ENCODE peak calls at places on chromosomes 16 and 17, in seven cellular contexts. Q is HFF-Myc, N is Karpas-422, O is lung, I is skeletal muscle cell, T is Peyer's patch, R is AG04450. U is an unnamed sample.

GRCh38 chr17:48181653-48182052 is 74.1 kb downstream of the SNX11 start:
- DNase-seq in Q (no peak), N (no peak), O (no peak), I (no peak), T (no peak), R (no peak), U (peak; percentile 41)

GRCh38 chr16:48497129-48497528 is 111.9 kb upstream of the SIAH1 start:
- DNase-seq in Q (no peak), N (no peak), O (no peak), I (no peak), T (no peak), R (no peak), U (no peak)

GRCh38 chr16:84804326-84804725 is 15.5 kb upstream of the CRISPLD2 start:
- DNase-seq in Q (no peak), N (no peak), O (no peak), I (no peak), T (no peak), R (no peak), U (no peak)

GRCh38 chr16:75471723-75472634 is 7.5 kb upstream of the TMEM170A start:
- DNase-seq in Q (peak; percentile 42), N (peak; percentile 78), O (no peak), I (no peak), T (peak; percentile 38), R (peak; percentile 24), U (peak; percentile 71)

GRCh38 chr17:66427134-66427533 is 124.7 kb downstream of the PRKCA start:
- DNase-seq in Q (no peak), N (no peak), O (no peak), I (no peak), T (no peak), R (no peak), U (no peak)

GRCh38 chr16:27318399-27319256 is 4.9 kb downstream of the IL4R start:
- DNase-seq in Q (no peak), N (peak; percentile 73), O (peak; percentile 64), I (peak; percentile 62), T (peak; percentile 30), R (no peak), U (peak; percentile 97)

GRCh38 chr16:89670496-89671431 is 13.1 kb downstream of the SPATA33 start:
- DNase-seq in Q (no peak), N (no peak), O (no peak), I (no peak), T (no peak), R (no peak), U (peak; percentile 47)

GRCh38 chr16:81366316-81366932 is 51.7 kb downstream of the GAN start:
- DNase-seq in Q (peak; percentile 42), N (peak; percentile 86), O (no peak), I (peak; percentile 4), T (no peak), R (peak; percentile 13), U (peak; percentile 58)

GRCh38 chr16:66560107-66560506 is 6.1 kb upstream of the CMTM1 start:
- DNase-seq in Q (no peak), N (no peak), O (no peak), I (no peak), T (no peak), R (no peak), U (no peak)

GRCh38 chr17:72139213-72139612 is 18.4 kb downstream of the SOX9 start:
- DNase-seq in Q (no peak), N (no peak), O (no peak), I (no peak), T (no peak), R (no peak), U (peak; percentile 86)

GRCh38 chr16:66107661-66108060 is 258.8 kb upstream of the CDH5 start:
- DNase-seq in Q (no peak), N (no peak), O (no peak), I (peak; percentile 72), T (no peak), R (peak; percentile 41), U (peak; percentile 53)

GRCh38 chr17:35315283-35315682 is 58.1 kb downstream of the SLFN11 start:
- DNase-seq in Q (peak; percentile 72), N (no peak), O (no peak), I (peak; percentile 78), T (no peak), R (peak; percentile 21), U (peak; percentile 88)

DNA sequence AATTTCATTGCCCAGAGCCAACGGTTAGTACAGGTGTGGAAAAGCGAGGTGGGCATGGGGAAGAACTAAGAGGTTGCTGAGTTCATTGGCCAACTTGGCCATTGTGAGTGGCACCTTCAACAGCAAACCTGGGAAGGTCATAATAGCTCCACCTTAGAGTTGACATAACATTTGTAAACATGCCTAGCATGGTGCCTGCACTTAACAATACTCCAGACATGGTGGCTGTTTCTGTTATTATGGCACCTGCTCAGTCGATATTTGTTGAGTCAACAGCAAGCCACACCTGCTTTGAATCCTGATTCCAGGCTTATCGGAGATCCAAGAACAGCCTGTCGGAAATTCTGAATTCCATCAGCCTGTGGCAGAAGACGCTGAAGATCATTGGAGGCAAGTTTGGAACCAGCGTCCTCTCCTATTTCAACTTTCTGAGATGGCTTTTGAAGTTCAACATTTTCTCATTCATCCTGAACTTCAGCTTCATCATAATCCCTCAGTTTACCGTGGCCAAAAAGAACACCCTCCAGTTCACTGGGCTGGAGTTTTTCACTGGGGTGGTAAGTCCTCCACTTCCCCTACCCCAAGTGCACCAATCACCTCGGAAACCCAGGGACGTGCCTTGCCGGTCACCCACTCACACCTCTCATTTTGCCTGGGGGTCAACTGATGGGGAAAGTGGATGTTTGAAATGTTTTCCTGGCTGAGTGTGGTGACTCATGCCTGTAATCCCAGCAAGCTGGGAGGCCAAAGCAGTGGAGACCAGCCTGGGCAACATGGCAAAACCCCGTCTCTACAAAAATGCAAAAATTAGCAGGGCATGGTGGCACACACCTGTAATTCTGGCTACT is 46.0 kb downstream of the TMC5 start:
- DNase-seq in Q (no peak), N (no peak), O (no peak), I (no peak), T (no peak), R (no peak), U (peak; percentile 29)
- H3K4me3 ChIP-seq in Q (no peak overlapping the region), N (no peak overlapping the region), O (no peak overlapping the region), I (no peak overlapping the region), T (no peak overlapping the region), R (no peak overlapping the region), U (no peak overlapping the region)

DNA sequence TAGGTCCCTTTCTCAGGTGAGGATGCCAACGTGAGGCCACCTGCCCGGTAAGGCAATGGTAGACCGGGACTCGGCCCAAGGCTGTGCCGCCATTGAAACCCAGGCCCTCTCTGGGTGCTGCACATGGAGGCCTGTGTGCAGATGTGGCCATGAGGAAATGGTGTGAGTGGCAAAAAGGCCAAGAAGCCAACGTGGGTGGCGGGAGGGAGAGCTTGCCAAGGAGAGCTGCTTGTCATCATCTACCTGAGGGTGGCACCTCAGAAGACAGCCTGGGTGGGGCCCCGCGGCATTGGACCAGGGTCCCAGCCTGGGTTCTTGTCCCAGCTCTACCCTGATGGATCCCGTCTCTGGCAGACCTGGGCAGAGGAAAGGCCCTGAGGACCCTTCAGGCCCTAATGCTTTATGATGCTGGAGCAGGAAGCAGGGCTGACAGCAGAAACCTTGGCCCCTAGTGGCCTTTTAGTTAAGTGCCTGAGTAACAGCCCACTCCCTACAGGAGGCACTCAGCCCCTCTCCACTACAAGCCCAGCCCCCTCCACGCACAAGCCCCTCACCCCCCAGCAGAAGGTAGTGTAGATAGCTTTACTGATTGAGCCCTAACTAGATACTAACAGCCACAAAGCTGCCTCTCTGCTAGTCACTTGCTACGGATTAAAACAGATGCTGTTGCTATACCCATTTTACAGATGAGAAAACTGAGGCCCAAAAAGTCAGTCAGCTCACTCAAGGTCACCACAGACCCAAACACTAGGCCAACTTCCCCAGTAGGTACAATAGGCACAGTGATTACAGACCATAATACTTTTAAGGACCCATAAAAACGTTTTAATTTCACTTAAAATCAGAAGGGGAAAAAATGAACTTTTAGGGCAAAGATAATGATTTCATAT is 26.2 kb upstream of the KIFC3 start:
- DNase-seq in Q (no peak), N (no peak), O (no peak), I (no peak), T (no peak), R (no peak), U (no peak)
- H3K4me3 ChIP-seq in Q (no peak overlapping the region), N (no peak overlapping the region), O (no peak overlapping the region), I (no peak overlapping the region), T (no peak overlapping the region), R (no peak overlapping the region), U (no peak overlapping the region)

GRCh38 chr16:49837673-49838360 is 18.1 kb downstream of the ZNF423 start:
- DNase-seq in Q (no peak), N (no peak), O (no peak), I (no peak), T (no peak), R (no peak), U (no peak)
- H3K4me3 ChIP-seq in Q (no peak overlapping the region), N (no peak overlapping the region), O (no peak overlapping the region), I (no peak overlapping the region), T (no peak overlapping the region), R (no peak overlapping the region), U (no peak overlapping the region)

DNA sequence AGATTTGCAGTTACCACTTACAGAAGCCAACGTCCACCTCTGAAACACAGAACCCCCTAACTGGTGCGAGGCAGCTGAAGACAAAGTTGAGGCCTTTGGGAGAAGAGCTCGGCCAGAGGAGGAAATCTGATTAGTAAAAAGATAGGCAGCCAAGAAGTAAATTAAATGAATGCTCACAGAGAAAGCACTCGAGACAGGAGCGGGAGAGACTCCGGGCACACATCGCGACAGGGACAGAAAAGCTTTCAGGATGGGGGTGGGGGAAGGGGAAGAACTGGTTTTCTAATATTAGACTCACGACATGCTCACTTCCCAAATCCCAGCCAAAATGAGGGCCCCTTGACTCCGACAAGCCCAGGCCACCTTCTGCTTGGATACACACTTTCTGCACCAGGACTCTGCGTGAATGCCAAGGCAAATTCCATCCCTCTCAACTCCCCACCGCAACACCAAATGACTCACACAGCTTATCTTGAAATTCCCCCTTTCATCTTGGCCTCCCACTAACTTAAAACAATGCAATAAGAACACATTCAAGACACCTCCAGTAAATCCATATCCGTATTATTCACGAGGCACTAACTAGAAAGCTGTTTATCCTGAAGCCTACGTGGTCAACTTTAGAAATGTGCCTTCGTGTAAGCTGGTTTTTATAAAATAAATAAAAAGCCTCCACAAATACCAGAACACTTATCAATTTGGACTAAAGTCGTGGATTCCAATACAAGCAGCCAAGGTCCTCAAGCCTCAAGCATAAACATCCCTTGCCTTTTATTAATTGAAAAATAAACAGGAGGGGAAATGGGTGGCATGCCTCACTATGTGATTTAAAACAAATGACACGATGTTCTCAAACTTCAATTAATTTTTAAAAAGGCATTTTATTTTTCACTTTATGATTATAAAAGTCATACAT is 46.1 kb downstream of the NXN start:
- DNase-seq in Q (no peak), N (no peak), O (peak; percentile 83), I (peak; percentile 78), T (no peak), R (peak; percentile 96), U (peak; percentile 92)
- H3K4me3 ChIP-seq in Q (no peak overlapping the region), N (no peak overlapping the region), O (no peak overlapping the region), I (no peak overlapping the region), T (no peak overlapping the region), R (peak overlapping the region; percentile 10), U (no peak overlapping the region)

DNA sequence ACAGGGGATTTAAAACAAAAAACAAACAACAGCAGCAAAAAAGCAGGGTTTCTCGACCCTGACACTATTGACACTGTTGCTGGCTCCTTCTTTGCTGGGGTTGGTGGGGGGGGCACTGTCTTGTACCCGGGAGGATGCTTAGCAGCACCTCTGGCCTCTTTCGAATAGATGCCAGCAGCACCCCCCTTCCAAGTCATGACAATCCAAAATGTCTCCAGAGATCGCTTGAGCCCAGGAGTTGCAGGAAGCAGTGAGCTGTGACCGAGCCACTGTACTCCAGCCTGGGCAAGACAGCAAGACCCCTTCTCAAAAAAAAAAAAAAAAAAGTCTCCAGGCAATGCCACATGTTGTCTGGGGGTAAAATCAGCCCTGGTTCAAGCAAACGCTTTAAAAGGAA is 20.3 kb downstream of the SERPINF1 start:
- DNase-seq in Q (no peak), N (no peak), O (no peak), I (no peak), T (no peak), R (no peak), U (no peak)
- H3K4me3 ChIP-seq in Q (no peak overlapping the region), N (no peak overlapping the region), O (no peak overlapping the region), I (no peak overlapping the region), T (no peak overlapping the region), R (no peak overlapping the region), U (no peak overlapping the region)

GRCh38 chr16:11561440-11561797 is 25.3 kb downstream of the LITAF start:
- DNase-seq in Q (no peak), N (no peak), O (no peak), I (no peak), T (no peak), R (no peak), U (no peak)
- H3K4me3 ChIP-seq in Q (peak overlapping the region; percentile 9), N (no peak overlapping the region), O (no peak overlapping the region), I (no peak overlapping the region), T (peak overlapping the region; percentile 4), R (no peak overlapping the region), U (no peak overlapping the region)

U was measured in epithelial cell of esophagus.